ENCODE peak calls at places on chromosomes 5 and 9, in five cellular contexts. One of them, this sample, is unnamed.

GRCh38 chr9:73497796-73498195 is 346.1 kb downstream of the ANXA1 start:
- DNase-seq in ecto neural progenitor cell: no peak
- DNase-seq in NCI-H146: no peak
- DNase-seq in right cardiac atrium: no peak
- DNase-seq in stimulated activated CD4-positive, alpha-beta T cell treated with anti-CD3 and anti-CD28 coated beads, Interleukin-1b, Interleukin-23, amount 100 ng/mL, for 24 hours: no peak
- DNase-seq in this sample: no peak

GRCh38 chr9:114745108-114745848 is 60.6 kb downstream of the TNFSF15 start:
- DNase-seq in ecto neural progenitor cell: no peak
- DNase-seq in stimulated activated CD4-positive, alpha-beta T cell treated with anti-CD3 and anti-CD28 coated beads, Interleukin-1b, Interleukin-23, amount 100 ng/mL, for 24 hours: no peak
- DNase-seq in right cardiac atrium: no peak
- DNase-seq in NCI-H146: no peak
- DNase-seq in this sample: no peak

GRCh38 chr5:100904259-100904822 is 1.3 kb upstream of the ST8SIA4 start:
- DNase-seq in stimulated activated CD4-positive, alpha-beta T cell treated with anti-CD3 and anti-CD28 coated beads, Interleukin-1b, Interleukin-23, amount 100 ng/mL, for 24 hours: no peak
- DNase-seq in right cardiac atrium: peak
- DNase-seq in ecto neural progenitor cell: no peak
- DNase-seq in NCI-H146: no peak
- DNase-seq in this sample: no peak

GRCh38 chr9:26081847-26082246 is 403.6 kb upstream of the TUSC1 start:
- DNase-seq in NCI-H146: no peak
- DNase-seq in right cardiac atrium: no peak
- DNase-seq in ecto neural progenitor cell: no peak
- DNase-seq in stimulated activated CD4-positive, alpha-beta T cell treated with anti-CD3 and anti-CD28 coated beads, Interleukin-1b, Interleukin-23, amount 100 ng/mL, for 24 hours: no peak
- DNase-seq in this sample: no peak

GRCh38 chr9:126813072-126813471 is 8.2 kb downstream of the ZBTB43 start:
- DNase-seq in stimulated activated CD4-positive, alpha-beta T cell treated with anti-CD3 and anti-CD28 coated beads, Interleukin-1b, Interleukin-23, amount 100 ng/mL, for 24 hours: no peak
- DNase-seq in NCI-H146: no peak
- DNase-seq in right cardiac atrium: no peak
- DNase-seq in ecto neural progenitor cell: no peak
- DNase-seq in this sample: peak

GRCh38 chr5:129830288-129830687 is 74.0 kb upstream of the CHSY3 start:
- DNase-seq in NCI-H146: no peak
- DNase-seq in ecto neural progenitor cell: no peak
- DNase-seq in stimulated activated CD4-positive, alpha-beta T cell treated with anti-CD3 and anti-CD28 coated beads, Interleukin-1b, Interleukin-23, amount 100 ng/mL, for 24 hours: no peak
- DNase-seq in right cardiac atrium: no peak
- DNase-seq in this sample: no peak

GRCh38 chr5:122154491-122154890 is 25.1 kb downstream of the ZNF474 start:
- DNase-seq in ecto neural progenitor cell: no peak
- DNase-seq in NCI-H146: no peak
- DNase-seq in right cardiac atrium: no peak
- DNase-seq in stimulated activated CD4-positive, alpha-beta T cell treated with anti-CD3 and anti-CD28 coated beads, Interleukin-1b, Interleukin-23, amount 100 ng/mL, for 24 hours: no peak
- DNase-seq in this sample: no peak

GRCh38 chr5:90612930-90613329 is 54.3 kb downstream of the ADGRV1 start:
- DNase-seq in stimulated activated CD4-positive, alpha-beta T cell treated with anti-CD3 and anti-CD28 coated beads, Interleukin-1b, Interleukin-23, amount 100 ng/mL, for 24 hours: no peak
- DNase-seq in ecto neural progenitor cell: no peak
- DNase-seq in right cardiac atrium: no peak
- DNase-seq in NCI-H146: no peak
- DNase-seq in this sample: no peak

GRCh38 chr5:98934581-98934980 is 5.8 kb upstream of the CHD1 start:
- DNase-seq in right cardiac atrium: no peak
- DNase-seq in stimulated activated CD4-positive, alpha-beta T cell treated with anti-CD3 and anti-CD28 coated beads, Interleukin-1b, Interleukin-23, amount 100 ng/mL, for 24 hours: no peak
- DNase-seq in NCI-H146: no peak
- DNase-seq in ecto neural progenitor cell: no peak
- DNase-seq in this sample: no peak

GRCh38 chr5:65771266-65771665 is 49.3 kb downstream of the NLN start:
- DNase-seq in ecto neural progenitor cell: no peak
- DNase-seq in right cardiac atrium: no peak
- DNase-seq in NCI-H146: no peak
- DNase-seq in stimulated activated CD4-positive, alpha-beta T cell treated with anti-CD3 and anti-CD28 coated beads, Interleukin-1b, Interleukin-23, amount 100 ng/mL, for 24 hours: no peak
- DNase-seq in this sample: no peak

GRCh38 chr5:14753947-14754346 is 89.4 kb downstream of the OTULIN start:
- DNase-seq in NCI-H146: no peak
- DNase-seq in stimulated activated CD4-positive, alpha-beta T cell treated with anti-CD3 and anti-CD28 coated beads, Interleukin-1b, Interleukin-23, amount 100 ng/mL, for 24 hours: no peak
- DNase-seq in ecto neural progenitor cell: no peak
- DNase-seq in right cardiac atrium: no peak
- DNase-seq in this sample: no peak

GRCh38 chr5:17343675-17344074 is 126.2 kb downstream of the BASP1 start:
- DNase-seq in ecto neural progenitor cell: no peak
- DNase-seq in NCI-H146: no peak
- DNase-seq in right cardiac atrium: no peak
- DNase-seq in stimulated activated CD4-positive, alpha-beta T cell treated with anti-CD3 and anti-CD28 coated beads, Interleukin-1b, Interleukin-23, amount 100 ng/mL, for 24 hours: no peak
- DNase-seq in this sample: no peak

GRCh38 chr9:116279230-116279629 is 125.6 kb downstream of the PAPPA start:
- DNase-seq in stimulated activated CD4-positive, alpha-beta T cell treated with anti-CD3 and anti-CD28 coated beads, Interleukin-1b, Interleukin-23, amount 100 ng/mL, for 24 hours: no peak
- DNase-seq in right cardiac atrium: no peak
- DNase-seq in ecto neural progenitor cell: peak
- DNase-seq in NCI-H146: no peak
- DNase-seq in this sample: no peak

GRCh38 chr5:1412163-1412562 is 33.1 kb downstream of the SLC6A3 start:
- DNase-seq in right cardiac atrium: no peak
- DNase-seq in NCI-H146: no peak
- DNase-seq in stimulated activated CD4-positive, alpha-beta T cell treated with anti-CD3 and anti-CD28 coated beads, Interleukin-1b, Interleukin-23, amount 100 ng/mL, for 24 hours: no peak
- DNase-seq in ecto neural progenitor cell: no peak
- DNase-seq in this sample: no peak

GRCh38 chr5:172587061-172587405 is 54.0 kb upstream of the NEURL1B start:
- DNase-seq in NCI-H146: no peak
- DNase-seq in right cardiac atrium: no peak
- DNase-seq in ecto neural progenitor cell: no peak
- DNase-seq in stimulated activated CD4-positive, alpha-beta T cell treated with anti-CD3 and anti-CD28 coated beads, Interleukin-1b, Interleukin-23, amount 100 ng/mL, for 24 hours: no peak
- DNase-seq in this sample: no peak

GRCh38 chr9:19517202-19517942 is 108.6 kb downstream of the ACER2 start:
- DNase-seq in NCI-H146: peak
- DNase-seq in ecto neural progenitor cell: peak
- DNase-seq in right cardiac atrium: no peak
- DNase-seq in stimulated activated CD4-positive, alpha-beta T cell treated with anti-CD3 and anti-CD28 coated beads, Interleukin-1b, Interleukin-23, amount 100 ng/mL, for 24 hours: no peak
- DNase-seq in this sample: no peak

GRCh38 chr9:573551-574410 is 267.7 kb upstream of the DMRT1 start:
- DNase-seq in right cardiac atrium: no peak
- DNase-seq in stimulated activated CD4-positive, alpha-beta T cell treated with anti-CD3 and anti-CD28 coated beads, Interleukin-1b, Interleukin-23, amount 100 ng/mL, for 24 hours: no peak
- DNase-seq in ecto neural progenitor cell: no peak
- DNase-seq in NCI-H146: no peak
- DNase-seq in this sample: no peak

GRCh38 chr5:56838409-56839039 is 23.2 kb downstream of the MAP3K1 start:
- DNase-seq in right cardiac atrium: no peak
- DNase-seq in stimulated activated CD4-positive, alpha-beta T cell treated with anti-CD3 and anti-CD28 coated beads, Interleukin-1b, Interleukin-23, amount 100 ng/mL, for 24 hours: no peak
- DNase-seq in ecto neural progenitor cell: no peak
- DNase-seq in NCI-H146: peak
- DNase-seq in this sample: no peak

GRCh38 chr5:33423018-33423630 is 17.6 kb upstream of the TARS1 start:
- DNase-seq in NCI-H146: peak
- DNase-seq in right cardiac atrium: no peak
- DNase-seq in stimulated activated CD4-positive, alpha-beta T cell treated with anti-CD3 and anti-CD28 coated beads, Interleukin-1b, Interleukin-23, amount 100 ng/mL, for 24 hours: no peak
- DNase-seq in ecto neural progenitor cell: no peak
- DNase-seq in this sample: no peak

GRCh38 chr5:179416114-179416730 is 71.0 kb upstream of the ADAMTS2 start:
- DNase-seq in stimulated activated CD4-positive, alpha-beta T cell treated with anti-CD3 and anti-CD28 coated beads, Interleukin-1b, Interleukin-23, amount 100 ng/mL, for 24 hours: no peak
- DNase-seq in NCI-H146: no peak
- DNase-seq in ecto neural progenitor cell: no peak
- DNase-seq in right cardiac atrium: no peak
- DNase-seq in this sample: peak

GRCh38 chr9:136729144-136729543 is 13.6 kb downstream of the LCN10 start:
- DNase-seq in ecto neural progenitor cell: no peak
- DNase-seq in NCI-H146: no peak
- DNase-seq in right cardiac atrium: no peak
- DNase-seq in stimulated activated CD4-positive, alpha-beta T cell treated with anti-CD3 and anti-CD28 coated beads, Interleukin-1b, Interleukin-23, amount 100 ng/mL, for 24 hours: no peak
- DNase-seq in this sample: no peak

GRCh38 chr9:136045595-136046554 is 49.2 kb downstream of the NACC2 start:
- DNase-seq in NCI-H146: no peak
- DNase-seq in ecto neural progenitor cell: no peak
- DNase-seq in right cardiac atrium: peak
- DNase-seq in stimulated activated CD4-positive, alpha-beta T cell treated with anti-CD3 and anti-CD28 coated beads, Interleukin-1b, Interleukin-23, amount 100 ng/mL, for 24 hours: no peak
- DNase-seq in this sample: peak

GRCh38 chr5:170449232-170449631 is 54.6 kb upstream of the KCNIP1 start:
- DNase-seq in ecto neural progenitor cell: no peak
- DNase-seq in right cardiac atrium: no peak
- DNase-seq in stimulated activated CD4-positive, alpha-beta T cell treated with anti-CD3 and anti-CD28 coated beads, Interleukin-1b, Interleukin-23, amount 100 ng/mL, for 24 hours: no peak
- DNase-seq in NCI-H146: no peak
- DNase-seq in this sample: peak

GRCh38 chr5:113177225-113177624 is 200.6 kb downstream of the DCP2 start:
- DNase-seq in NCI-H146: no peak
- DNase-seq in stimulated activated CD4-positive, alpha-beta T cell treated with anti-CD3 and anti-CD28 coated beads, Interleukin-1b, Interleukin-23, amount 100 ng/mL, for 24 hours: no peak
- DNase-seq in ecto neural progenitor cell: no peak
- DNase-seq in right cardiac atrium: no peak
- DNase-seq in this sample: no peak

GRCh38 chr5:98454904-98455303 is 318.6 kb upstream of the RGMB start:
- DNase-seq in stimulated activated CD4-positive, alpha-beta T cell treated with anti-CD3 and anti-CD28 coated beads, Interleukin-1b, Interleukin-23, amount 100 ng/mL, for 24 hours: no peak
- DNase-seq in right cardiac atrium: no peak
- DNase-seq in ecto neural progenitor cell: no peak
- DNase-seq in NCI-H146: no peak
- DNase-seq in this sample: no peak

GRCh38 chr5:137496919-137497318 is 2.2 kb downstream of the SPOCK1 start:
- DNase-seq in NCI-H146: no peak
- DNase-seq in right cardiac atrium: no peak
- DNase-seq in stimulated activated CD4-positive, alpha-beta T cell treated with anti-CD3 and anti-CD28 coated beads, Interleukin-1b, Interleukin-23, amount 100 ng/mL, for 24 hours: no peak
- DNase-seq in ecto neural progenitor cell: no peak
- DNase-seq in this sample: no peak

GRCh38 chr5:98217138-98217537 is 556.3 kb upstream of the RGMB start:
- DNase-seq in stimulated activated CD4-positive, alpha-beta T cell treated with anti-CD3 and anti-CD28 coated beads, Interleukin-1b, Interleukin-23, amount 100 ng/mL, for 24 hours: no peak
- DNase-seq in NCI-H146: no peak
- DNase-seq in ecto neural progenitor cell: no peak
- DNase-seq in right cardiac atrium: no peak
- DNase-seq in this sample: no peak

GRCh38 chr9:121945849-121946248 is 147.3 kb downstream of the TTLL11 start:
- DNase-seq in NCI-H146: no peak
- DNase-seq in right cardiac atrium: no peak
- DNase-seq in ecto neural progenitor cell: no peak
- DNase-seq in stimulated activated CD4-positive, alpha-beta T cell treated with anti-CD3 and anti-CD28 coated beads, Interleukin-1b, Interleukin-23, amount 100 ng/mL, for 24 hours: no peak
- DNase-seq in this sample: no peak

GRCh38 chr5:177256296-177256695 is 47.2 kb downstream of the RAB24 start:
- DNase-seq in NCI-H146: no peak
- DNase-seq in right cardiac atrium: no peak
- DNase-seq in ecto neural progenitor cell: no peak
- DNase-seq in stimulated activated CD4-positive, alpha-beta T cell treated with anti-CD3 and anti-CD28 coated beads, Interleukin-1b, Interleukin-23, amount 100 ng/mL, for 24 hours: no peak
- DNase-seq in this sample: no peak

GRCh38 chr5:127313847-127314473 is 23.4 kb downstream of the MEGF10 start:
- DNase-seq in ecto neural progenitor cell: peak
- DNase-seq in stimulated activated CD4-positive, alpha-beta T cell treated with anti-CD3 and anti-CD28 coated beads, Interleukin-1b, Interleukin-23, amount 100 ng/mL, for 24 hours: peak
- DNase-seq in NCI-H146: peak
- DNase-seq in right cardiac atrium: peak
- DNase-seq in this sample: no peak